ENCODE peak calls at places on chromosomes 13 and 19, in five cellular contexts. O, H, K, G and V are unnamed samples. For H3K4me1, the result is how much of the 10 kb centered on the place peaks cover.

GRCh38 chr19:19405919-19406877 is 723 bp downstream of the GATAD2A start:
- DNase-seq in O (peak), H (peak), K (peak), G (peak), V (peak)

GRCh38 chr19:17107546-17108452 is 32.2 kb downstream of the MYO9B start:
- DNase-seq in O (peak), H (peak), K (peak), G (peak), V (peak)

GRCh38 chr13:30413842-30414241 is 8.5 kb upstream of the UBE2L5 start:
- DNase-seq in O (no peak), H (no peak), K (no peak), G (no peak), V (no peak)

GRCh38 chr13:51823861-51824260 is 19.9 kb upstream of the DHRS12 start:
- DNase-seq in O (no peak), H (no peak), K (no peak), G (no peak), V (no peak)

GRCh38 chr19:5046339-5047039 is 77.6 kb downstream of the KDM4B start:
- DNase-seq in O (peak), H (peak), K (no peak), G (no peak), V (no peak)

GRCh38 chr13:23660249-23660648 is 90.0 kb downstream of the TNFRSF19 start:
- DNase-seq in O (no peak), H (no peak), K (no peak), G (no peak), V (no peak)

GRCh38 chr13:28325022-28325421 is 169.9 kb downstream of the FLT1 start:
- DNase-seq in O (no peak), H (no peak), K (no peak), G (no peak), V (no peak)

GRCh38 chr13:32427852-32428580 is at the start of gene N4BP2L1:
- DNase-seq in O (peak), H (peak), K (peak), G (peak), V (peak)

GRCh38 chr13:104586010-104586746 is 1520.0 kb upstream of the SLC10A2 start:
- DNase-seq in O (no peak), H (peak), K (peak), G (peak), V (no peak)

GRCh38 chr19:53809518-53810186 is 14.5 kb downstream of the NLRP12 start:
- DNase-seq in O (peak), H (peak), K (peak), G (no peak), V (peak)

GRCh38 chr19:46602392-46603194 is 1.5 kb downstream of the CALM3 start:
- DNase-seq in O (no peak), H (no peak), K (no peak), G (no peak), V (no peak)

GRCh38 chr19:46133777-46134231 is 9.3 kb upstream of the IGFL3 start:
- DNase-seq in O (no peak), H (no peak), K (peak), G (peak), V (peak)

GRCh38 chr19:58513213-58513693 is 1.5 kb upstream of the SLC27A5 start:
- DNase-seq in O (no peak), H (no peak), K (no peak), G (no peak), V (no peak)

GRCh38 chr19:19120308-19121156 is 17.7 kb downstream of the TMEM161A start:
- DNase-seq in O (peak), H (no peak), K (peak), G (peak), V (peak)

GRCh38 chr19:31378404-31378803 is 29.2 kb upstream of the TSHZ3 start:
- DNase-seq in O (peak), H (peak), K (no peak), G (peak), V (no peak)

GRCh38 chr19:15154002-15154612 is 46.7 kb downstream of the NOTCH3 start:
- DNase-seq in O (peak), H (peak), K (peak), G (peak), V (peak)

GRCh38 chr13:24270639-24271131 is 38.7 kb upstream of the C1QTNF9 start:
- DNase-seq in O (peak), H (no peak), K (peak), G (peak), V (peak)

GRCh38 chr13:51785592-51786424 is 18.2 kb downstream of the DHRS12 start:
- DNase-seq in O (no peak), H (no peak), K (no peak), G (peak), V (peak)

GRCh38 chr13:110484290-110485048 is 77.1 kb downstream of the RAB20 start:
- DNase-seq in O (no peak), H (no peak), K (no peak), G (no peak), V (no peak)

GRCh38 chr13:46124531-46124966 is 19.7 kb upstream of the CPB2 start:
- DNase-seq in O (no peak), H (no peak), K (no peak), G (no peak), V (no peak)

GRCh38 chr19:46648961-46649960 is 11.7 kb downstream of the DACT3 start:
- DNase-seq in O (no peak), H (no peak), K (no peak), G (no peak), V (no peak)

DNA sequence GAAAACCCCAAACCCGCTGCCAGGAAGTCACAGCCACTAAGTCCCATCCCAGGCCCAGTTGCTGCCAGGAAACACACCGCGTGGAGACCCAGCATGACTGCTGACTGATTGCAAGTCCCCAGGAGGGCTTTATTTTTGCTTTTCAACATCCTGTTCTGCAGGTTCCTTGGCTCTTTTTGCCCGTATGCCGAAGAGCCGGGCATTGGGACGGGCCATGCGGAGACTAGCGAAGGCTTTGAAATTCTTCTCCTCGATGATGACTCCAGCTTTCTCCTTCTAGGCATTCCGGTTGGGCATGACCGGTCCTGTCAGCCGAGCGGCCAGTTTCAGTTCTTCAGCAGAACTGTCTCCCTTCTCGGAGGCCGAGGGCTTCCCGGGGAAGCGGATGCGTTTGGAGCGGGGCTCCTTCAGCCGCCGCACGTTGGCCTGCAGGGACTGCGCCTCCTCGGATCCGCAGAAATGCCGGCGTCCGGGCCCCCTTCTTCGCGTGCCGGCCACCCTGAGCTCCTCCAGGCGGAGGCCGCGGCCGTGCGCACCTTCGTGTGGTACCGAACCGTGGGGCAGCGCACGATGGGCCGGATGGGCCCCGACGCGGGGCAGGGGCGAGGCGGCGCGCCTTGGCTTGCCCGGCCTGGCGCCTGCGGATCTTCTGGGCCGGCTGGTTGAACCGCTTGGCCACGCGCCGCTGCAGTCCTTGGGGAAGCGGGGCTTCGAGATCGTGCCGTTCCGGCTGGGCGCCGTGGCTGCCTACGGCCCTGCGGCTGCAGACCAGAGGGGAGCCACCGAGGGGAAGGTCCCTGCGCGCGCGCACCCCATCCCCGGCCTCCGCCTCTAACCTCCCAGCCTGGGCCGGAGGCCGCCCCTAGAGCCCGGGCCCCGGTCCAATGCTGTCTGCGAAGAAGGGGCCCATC is 15.2 kb downstream of the ZSCAN5C start:
- DNase-seq in O (no peak), H (no peak), K (peak), G (peak), V (peak)
- H3K4me3 ChIP-seq in O (no peak), H (no peak), K (peak), G (no peak), V (no peak)

GRCh38 chr19:677201-677600 is 1.0 kb downstream of the FSTL3 start:
- DNase-seq in O (peak), H (peak), K (peak), G (peak), V (no peak)
- H3K4me2 ChIP-seq in O (peak), H (peak), K (no peak), G (no peak), V (no peak)

GRCh38 chr19:49453757-49454248 is 778 bp downstream of the ALDH16A1 start:
- DNase-seq in O (no peak), H (no peak), K (no peak), G (no peak), V (no peak)

GRCh38 chr19:49450405-49450804 is 1.2 kb downstream of the PIH1D1 start:
- DNase-seq in O (no peak), H (no peak), K (no peak), G (no peak), V (no peak)

GRCh38 chr19:49451430-49452181 is at the start of gene PIH1D1:
- DNase-seq in O (peak), H (peak), K (peak), G (peak), V (peak)

GRCh38 chr19:49455729-49456128 is 2.7 kb downstream of the ALDH16A1 start:
- DNase-seq in O (no peak), H (no peak), K (no peak), G (no peak), V (no peak)

DNA sequence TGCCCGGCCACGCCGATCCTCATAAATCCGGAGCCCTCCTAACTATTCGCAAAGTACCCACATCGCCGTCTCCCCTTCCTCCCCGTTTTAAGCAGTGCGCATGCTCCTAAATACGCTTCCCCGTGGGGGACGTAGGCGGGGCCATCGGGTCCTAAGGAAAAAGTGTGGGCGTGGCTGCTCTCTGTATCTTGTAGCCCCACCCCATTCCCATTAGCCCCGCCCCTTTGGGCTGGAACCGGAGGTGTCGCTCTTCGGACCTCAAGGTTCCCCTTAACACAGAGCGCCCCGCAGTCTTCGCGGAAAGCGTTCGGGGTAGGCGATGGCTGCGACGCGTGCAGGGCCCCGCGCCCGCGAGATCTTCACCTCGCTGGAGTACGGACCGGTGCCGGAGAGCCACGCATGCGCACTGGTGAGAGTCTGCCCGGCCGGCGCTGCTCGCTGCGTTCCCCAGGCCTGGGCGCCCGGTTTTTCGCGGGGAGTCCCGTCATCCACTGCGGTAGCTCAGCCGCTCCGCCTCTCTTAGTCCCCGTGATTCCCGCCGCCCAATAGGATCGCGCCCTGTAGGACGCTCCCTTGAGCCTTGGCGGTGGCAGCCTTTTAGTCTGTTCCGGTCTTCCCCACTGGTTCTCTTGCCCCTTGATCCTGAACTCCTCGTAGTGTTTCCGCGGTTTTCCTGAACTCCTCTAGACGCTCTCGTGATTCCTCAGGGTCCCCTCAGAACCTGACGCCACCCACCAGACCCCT is at the start of gene ALDH16A1:
- DNase-seq in O (peak), H (no peak), K (peak), G (peak), V (peak)
- H3K4me1 ChIP-seq in O (under half), H (under half), K (under half), G (under half), V (under half)

GRCh38 chr19:6876790-6877189 is 10.6 kb upstream of the ADGRE1 start:
- DNase-seq in O (no peak), H (no peak), K (no peak), G (no peak), V (no peak)

GRCh38 chr19:6875218-6875617 is 12.2 kb upstream of the ADGRE1 start:
- DNase-seq in O (no peak), H (no peak), K (no peak), G (no peak), V (no peak)

GRCh38 chr19:6873708-6874431 is 13.5 kb upstream of the ADGRE1 start:
- DNase-seq in O (no peak), H (no peak), K (no peak), G (no peak), V (no peak)

GRCh38 chr19:6877766-6878165 is 9.6 kb upstream of the ADGRE1 start:
- DNase-seq in O (no peak), H (no peak), K (no peak), G (no peak), V (no peak)
- H3K4me3 ChIP-seq in O (no peak), H (no peak), K (no peak), G (no peak), V (no peak)

DNA sequence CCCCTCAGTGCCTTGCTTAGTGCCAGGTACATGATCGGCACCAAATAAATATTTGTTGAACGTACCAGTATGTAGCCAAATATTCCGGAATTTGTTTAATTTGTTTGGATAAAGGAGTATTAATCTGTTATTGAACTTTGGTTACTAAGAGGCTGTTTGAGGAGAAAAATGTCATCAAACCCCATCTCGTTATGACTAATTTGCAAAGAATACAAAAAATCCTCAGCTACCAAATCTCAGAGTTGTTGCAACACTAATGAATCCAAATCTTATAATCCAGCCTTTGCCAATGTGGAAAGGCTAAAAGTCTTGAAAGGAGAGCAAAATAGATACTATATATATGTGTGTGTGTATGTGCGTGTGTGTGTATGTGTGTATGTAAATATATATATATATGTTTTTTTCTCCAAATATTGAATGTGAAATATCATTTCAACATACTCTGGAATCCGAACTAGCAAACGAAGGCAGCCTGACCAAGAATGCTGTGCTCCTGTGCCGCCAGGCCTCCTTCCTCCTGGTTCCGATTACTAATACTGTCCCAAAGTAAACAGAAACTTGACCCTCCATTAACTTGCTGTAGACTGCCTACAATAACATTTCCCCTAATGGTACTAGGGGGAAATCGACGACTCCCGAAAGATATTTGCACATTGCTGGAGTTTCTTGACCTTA is 79.6 kb downstream of the KLF5 start:
- DNase-seq in O (peak), H (peak), K (no peak), G (peak), V (peak)
- H3K4me2 ChIP-seq in O (peak), H (peak), K (no peak), G (peak), V (no peak)

DNA sequence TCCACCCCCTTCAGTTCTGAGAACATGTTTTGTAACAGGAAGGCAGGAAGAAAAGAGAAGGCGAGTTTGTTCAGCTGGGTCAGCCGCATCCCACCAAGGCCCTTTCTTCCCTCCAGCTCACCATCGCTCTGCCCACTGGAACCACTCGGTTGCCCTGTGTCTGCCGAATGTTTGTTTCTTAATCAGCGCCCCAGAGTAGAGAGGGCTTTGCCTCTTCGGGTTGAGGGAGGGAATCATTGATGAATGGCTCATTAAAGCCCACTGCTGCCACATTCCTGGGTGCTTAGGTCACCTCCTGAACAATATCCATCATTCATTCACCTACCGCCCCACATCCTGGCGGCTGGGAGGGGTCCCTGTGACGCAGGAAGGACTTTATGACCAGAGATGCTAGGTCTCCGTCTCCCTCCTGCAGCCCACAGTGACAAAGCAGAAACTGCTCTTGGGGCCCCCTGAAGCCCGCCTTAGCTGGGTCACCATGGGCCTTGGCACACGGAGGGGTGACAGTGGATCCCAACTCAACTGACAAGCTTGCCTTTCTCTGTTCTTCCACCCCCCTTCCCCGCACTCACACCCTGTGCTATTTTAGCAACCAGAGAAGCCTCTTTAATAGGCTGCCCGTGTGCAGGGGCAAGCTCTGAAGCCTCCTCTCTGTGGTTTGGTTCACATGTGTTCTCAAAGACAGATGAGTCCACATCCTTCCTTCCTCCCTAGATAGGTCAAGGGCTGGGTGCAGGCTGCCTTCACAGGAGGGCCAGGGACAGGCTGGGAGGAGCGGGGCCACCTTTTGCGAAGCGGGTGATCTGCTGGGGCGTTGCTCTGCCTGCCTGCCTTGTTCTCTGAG is 46.2 kb downstream of the ACTN4 start:
- DNase-seq in O (peak), H (peak), K (peak), G (peak), V (peak)
- H3K4me1 ChIP-seq in O (half or more), H (half or more), K (under half), G (under half), V (under half)

GRCh38 chr19:44731622-44732021 is 16.9 kb upstream of the BCL3 start:
- DNase-seq in O (no peak), H (no peak), K (no peak), G (no peak), V (no peak)

GRCh38 chr19:44734357-44734756 is 14.2 kb upstream of the BCL3 start:
- DNase-seq in O (no peak), H (no peak), K (no peak), G (no peak), V (no peak)

GRCh38 chr19:44731081-44731480 is 17.4 kb upstream of the BCL3 start:
- DNase-seq in O (no peak), H (no peak), K (no peak), G (no peak), V (no peak)

GRCh38 chr19:44735011-44735410 is 13.5 kb upstream of the BCL3 start:
- DNase-seq in O (peak), H (peak), K (no peak), G (no peak), V (no peak)

DNA sequence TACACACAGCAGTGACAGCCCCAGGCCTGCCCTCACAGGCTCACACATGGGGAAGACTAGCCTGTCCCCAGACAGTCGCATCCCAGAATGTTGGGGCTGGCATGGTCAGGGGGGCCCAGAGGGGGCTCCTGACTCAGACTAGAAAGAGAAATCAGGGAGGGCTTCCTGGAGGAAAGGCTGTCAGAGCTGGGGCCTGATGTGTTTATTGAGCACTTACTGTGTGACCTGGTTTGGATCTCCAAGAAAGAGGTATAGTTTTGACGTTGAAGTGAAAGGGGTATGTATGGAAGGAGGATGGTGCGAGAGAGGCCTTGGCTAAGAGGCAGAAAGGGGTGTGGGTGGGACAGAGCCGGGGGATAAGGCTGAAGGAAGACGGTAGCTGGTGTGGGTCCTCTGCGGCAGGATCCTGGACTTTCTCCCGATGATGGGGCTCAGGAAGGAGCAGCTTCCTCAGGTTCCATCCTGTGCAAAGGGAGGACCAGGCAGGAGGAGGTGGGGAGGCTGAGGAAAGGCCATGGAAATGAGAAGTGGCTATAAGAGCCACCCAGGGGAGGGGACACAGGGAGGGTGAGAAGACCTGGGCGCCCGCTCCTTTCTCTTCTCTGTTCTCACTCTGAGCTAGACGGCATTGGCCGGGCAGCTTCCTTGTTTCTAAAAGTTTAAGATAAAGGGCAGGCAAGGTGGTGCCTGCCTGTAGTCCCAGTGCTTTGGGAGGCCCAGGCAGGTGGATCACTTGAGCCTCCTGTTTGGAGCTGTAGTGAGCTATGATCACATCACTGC is 16.1 kb upstream of the BCL3 start:
- DNase-seq in O (no peak), H (no peak), K (no peak), G (no peak), V (no peak)
- H3K4me3 ChIP-seq in O (no peak), H (no peak), K (no peak), G (no peak), V (no peak)

GRCh38 chr19:36797786-36798108 is 25.1 kb upstream of the ZNF850 start:
- DNase-seq in O (no peak), H (no peak), K (no peak), G (no peak), V (no peak)
- H3K4me2 ChIP-seq in O (peak), H (no peak), K (peak), G (peak), V (peak)